ENCODE peak calls at places on chromosomes 16 and 17, in ten cellular contexts. I is hepatocyte, D is fibroblast of pulmonary artery, Z is fibroblast of the aortic adventitia, Q is suprapubic skin, S is PC-9, W is tibial nerve, G is HFF-Myc, A is breast epithelium, N is tibial artery. Y is an unnamed sample.

GRCh38 chr17:76370261-76370993 is 14.0 kb upstream of the SPHK1 start:
- DNase-seq in I (no peak), D (peak), Z (peak), Q (no peak), S (peak), W (peak), G (peak), A (peak), N (peak), Y (no peak)

GRCh38 chr16:19463468-19464315 is 46.0 kb downstream of the TMC5 start:
- DNase-seq in I (peak), D (no peak), Z (no peak), Q (no peak), S (peak), W (no peak), G (no peak), A (no peak), N (no peak), Y (no peak)

GRCh38 chr17:48541036-48541573 is 3.8 kb downstream of the HOXB2 start:
- DNase-seq in I (no peak), D (no peak), Z (peak), Q (no peak), S (no peak), W (no peak), G (no peak), A (no peak), N (no peak), Y (no peak)

GRCh38 chr17:2412561-2413021 is 11.7 kb upstream of the MNT start:
- DNase-seq in I (no peak), D (peak), Z (peak), Q (peak), S (no peak), W (no peak), G (no peak), A (no peak), N (peak), Y (no peak)

GRCh38 chr16:49745434-49745833 is 110.5 kb downstream of the ZNF423 start:
- DNase-seq in I (no peak), D (no peak), Z (no peak), Q (no peak), S (no peak), W (no peak), G (no peak), A (no peak), N (no peak), Y (no peak)

GRCh38 chr17:74780443-74781238 is 4.5 kb upstream of the NAT9 start:
- DNase-seq in I (no peak), D (no peak), Z (no peak), Q (no peak), S (peak), W (no peak), G (no peak), A (no peak), N (no peak), Y (peak)

GRCh38 chr16:20424129-20424866 is 15.0 kb downstream of the ACSM5 start:
- DNase-seq in I (peak), D (no peak), Z (no peak), Q (no peak), S (no peak), W (no peak), G (no peak), A (no peak), N (no peak), Y (no peak)

GRCh38 chr16:67215690-67216089 is 11.2 kb upstream of the TMEM208 start:
- DNase-seq in I (no peak), D (no peak), Z (no peak), Q (no peak), S (no peak), W (no peak), G (no peak), A (no peak), N (no peak), Y (no peak)

GRCh38 chr17:43823350-43824084 is 9.4 kb downstream of the MPP3 start:
- DNase-seq in I (no peak), D (no peak), Z (no peak), Q (no peak), S (no peak), W (no peak), G (no peak), A (peak), N (no peak), Y (no peak)

GRCh38 chr17:28940675-28941074 is 10.6 kb downstream of the PHF12 start:
- DNase-seq in I (no peak), D (no peak), Z (no peak), Q (no peak), S (no peak), W (no peak), G (no peak), A (no peak), N (no peak), Y (no peak)

GRCh38 chr16:89880477-89881367 is 7.3 kb downstream of the TCF25 start:
- DNase-seq in I (no peak), D (no peak), Z (no peak), Q (no peak), S (no peak), W (no peak), G (no peak), A (no peak), N (no peak), Y (no peak)

GRCh38 chr17:47653442-47653841 is 3.7 kb downstream of the KPNB1 start:
- DNase-seq in I (no peak), D (no peak), Z (no peak), Q (no peak), S (no peak), W (no peak), G (no peak), A (no peak), N (no peak), Y (no peak)

GRCh38 chr17:82603981-82604448 is 44.2 kb downstream of the WDR45B start:
- DNase-seq in I (peak), D (no peak), Z (no peak), Q (no peak), S (no peak), W (peak), G (no peak), A (no peak), N (peak), Y (no peak)

GRCh38 chr16:73739049-73739769 is 557.4 kb upstream of the PSMD7 start:
- DNase-seq in I (no peak), D (no peak), Z (no peak), Q (no peak), S (no peak), W (no peak), G (no peak), A (no peak), N (no peak), Y (no peak)

GRCh38 chr16:68264128-68265077 is at the start of gene SLC7A6:
- DNase-seq in I (peak), D (peak), Z (peak), Q (peak), S (peak), W (peak), G (no peak), A (peak), N (peak), Y (peak)

GRCh38 chr17:49994085-49995054 is 654 bp downstream of the DLX3 start:
- DNase-seq in I (peak), D (no peak), Z (no peak), Q (peak), S (peak), W (no peak), G (no peak), A (no peak), N (no peak), Y (no peak)

GRCh38 chr17:58233547-58233946 is 4.8 kb upstream of the LPO start:
- DNase-seq in I (no peak), D (no peak), Z (no peak), Q (no peak), S (no peak), W (no peak), G (no peak), A (no peak), N (no peak), Y (peak)

DNA sequence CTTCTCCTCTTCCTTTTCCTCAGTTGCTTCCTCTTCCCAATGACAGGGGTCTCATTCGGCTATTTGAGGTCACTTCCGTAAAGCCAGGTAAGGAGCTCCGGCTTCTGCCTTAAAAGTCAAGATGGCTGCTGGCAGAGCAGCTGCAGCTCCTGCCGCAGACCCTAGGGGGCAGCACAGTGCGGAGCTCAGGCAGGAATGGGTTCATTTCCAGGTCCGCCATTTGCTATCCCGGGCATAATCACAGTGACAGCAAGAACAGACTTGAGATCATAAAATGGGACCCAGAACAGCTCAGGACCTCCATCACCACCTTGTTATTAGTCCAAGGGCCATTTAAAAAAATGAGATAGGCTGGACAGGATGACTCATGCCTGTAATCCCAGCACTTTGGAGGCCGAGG is 199.5 kb downstream of the ZNF18 start:
- DNase-seq in I (no peak), D (no peak), Z (no peak), Q (no peak), S (no peak), W (no peak), G (no peak), A (no peak), N (no peak), Y (no peak)
- TF ChIP-seq CTCF in I (no peak), D (no peak), Z (peak), Q (no peak), S (peak), W (no peak), G (no peak), A (no peak), N (no peak), Y (peak)

GRCh38 chr16:275041-275621 is 613 bp downstream of the RGS11 start:
- DNase-seq in I (no peak), D (no peak), Z (no peak), Q (no peak), S (no peak), W (no peak), G (no peak), A (no peak), N (no peak), Y (no peak)
- H3K4me3 ChIP-seq in I (no peak), D (peak), Z (peak), Q (peak), S (no peak), W (peak), G (peak), A (peak), N (peak), Y (no peak)

DNA sequence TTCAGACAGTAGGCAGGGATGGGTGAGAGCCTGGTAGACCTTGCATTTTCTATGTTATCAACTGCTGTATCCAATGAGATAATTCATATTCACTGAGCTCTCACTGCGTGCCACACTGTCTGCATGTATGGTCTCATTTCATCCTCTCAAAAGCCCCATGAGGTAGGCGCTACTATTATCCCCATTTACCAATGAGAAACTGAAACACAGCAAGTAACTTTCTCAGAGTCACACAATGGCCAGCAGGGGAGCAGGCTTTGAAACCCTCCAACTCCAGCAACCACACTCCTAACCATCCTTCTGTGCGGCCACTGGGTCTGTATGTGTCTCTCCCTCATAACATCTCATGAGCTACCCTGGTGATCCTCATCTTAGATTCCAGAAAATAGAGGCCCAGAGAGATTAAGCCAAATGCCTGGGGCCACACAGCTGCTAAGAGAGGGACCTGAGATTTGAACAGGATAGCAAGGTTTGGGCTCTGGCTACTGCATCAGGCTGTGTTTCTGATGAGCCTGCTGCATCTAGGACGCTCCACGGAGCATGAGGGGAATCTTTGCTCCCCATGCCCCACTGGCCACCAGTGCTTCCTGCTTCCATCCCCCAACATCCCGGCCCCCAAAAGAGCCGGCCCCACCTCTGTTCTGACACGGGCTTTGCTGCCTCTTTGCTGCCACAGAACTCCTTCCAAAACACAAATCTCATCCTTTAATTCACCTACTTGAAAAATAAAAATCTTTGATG is 3.2 kb downstream of the CCR7 start:
- DNase-seq in I (peak), D (no peak), Z (no peak), Q (no peak), S (no peak), W (no peak), G (no peak), A (no peak), N (no peak), Y (peak)
- TF ChIP-seq CTCF in I (no peak), D (peak), Z (peak), Q (no peak), S (no peak), W (no peak), G (no peak), A (no peak), N (no peak), Y (peak)

DNA sequence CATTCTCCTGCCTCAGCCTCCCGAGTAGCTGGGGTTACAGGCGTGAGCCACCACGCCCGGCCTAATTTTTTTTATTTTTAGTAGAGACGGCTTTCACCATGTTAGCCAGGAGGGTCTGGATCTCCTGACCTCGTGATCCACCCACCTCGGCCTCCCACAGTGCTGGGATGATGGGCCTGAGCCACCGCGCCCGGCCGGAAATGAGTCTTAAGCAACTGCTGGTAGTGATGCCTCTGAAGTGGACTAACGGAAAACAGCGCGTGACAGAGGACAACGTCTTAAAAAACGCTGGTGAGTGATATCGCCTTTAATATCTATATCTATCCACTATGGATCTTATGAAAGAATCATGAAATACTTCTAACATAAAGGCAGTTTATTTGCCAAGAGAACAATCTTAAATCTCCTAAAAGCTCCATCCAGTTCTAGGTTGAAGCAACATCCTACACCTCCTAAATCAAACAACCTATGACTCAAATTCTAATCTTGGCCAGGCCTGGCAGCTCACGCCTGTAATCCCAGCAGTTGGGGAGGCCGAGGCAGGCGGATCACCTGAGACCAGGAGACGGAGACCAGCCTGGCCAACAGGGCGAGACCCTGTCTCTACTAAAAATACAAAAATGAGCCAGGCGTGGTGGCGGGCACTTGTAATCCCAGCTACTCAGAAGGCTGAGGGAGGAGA is 69.8 kb downstream of the NXN start:
- DNase-seq in I (no peak), D (no peak), Z (no peak), Q (peak), S (no peak), W (no peak), G (no peak), A (no peak), N (no peak), Y (no peak)
- H3K4me3 ChIP-seq in I (no peak), D (no peak), Z (no peak), Q (peak), S (no peak), W (no peak), G (peak), A (peak), N (no peak), Y (no peak)

DNA sequence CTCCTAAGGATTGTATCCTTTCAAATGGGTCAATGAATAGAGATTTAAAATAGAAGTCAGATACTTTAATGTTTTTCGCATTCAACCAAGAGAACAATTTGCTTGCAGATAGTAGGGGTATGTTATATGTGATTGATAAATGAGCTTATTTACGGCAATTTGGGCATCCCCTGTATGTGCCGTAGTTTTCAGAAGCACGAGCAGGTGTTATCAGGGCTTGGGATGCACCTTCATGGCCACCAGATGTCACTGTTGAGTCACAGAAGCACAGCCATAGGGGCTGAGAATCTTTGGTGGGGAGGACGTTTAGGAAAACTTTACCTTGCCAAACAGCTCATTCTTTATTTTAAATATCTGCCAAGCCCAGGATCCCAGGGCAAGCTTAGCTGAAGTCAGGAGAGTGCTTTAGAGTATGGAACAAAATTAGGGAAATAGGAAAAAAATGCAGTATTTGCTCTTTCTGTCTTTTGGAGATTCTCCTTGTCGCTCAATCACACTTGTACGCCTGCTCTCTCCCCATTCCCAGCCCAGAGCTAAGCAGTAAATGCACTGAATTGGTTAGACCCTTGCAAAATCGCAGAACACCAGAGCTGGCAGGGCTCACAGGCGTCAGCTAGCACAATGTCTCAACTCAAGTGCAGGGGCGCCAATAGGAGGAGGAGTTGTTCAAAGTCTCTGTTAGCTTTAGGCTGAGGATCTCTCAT is 93.6 kb upstream of the MPHOSPH6 start:
- DNase-seq in I (peak), D (peak), Z (peak), Q (no peak), S (peak), W (peak), G (peak), A (no peak), N (peak), Y (peak)
- TF ChIP-seq CTCF in I (peak), D (no peak), Z (peak), Q (peak), S (peak), W (peak), G (peak), A (peak), N (peak), Y (peak)

DNA sequence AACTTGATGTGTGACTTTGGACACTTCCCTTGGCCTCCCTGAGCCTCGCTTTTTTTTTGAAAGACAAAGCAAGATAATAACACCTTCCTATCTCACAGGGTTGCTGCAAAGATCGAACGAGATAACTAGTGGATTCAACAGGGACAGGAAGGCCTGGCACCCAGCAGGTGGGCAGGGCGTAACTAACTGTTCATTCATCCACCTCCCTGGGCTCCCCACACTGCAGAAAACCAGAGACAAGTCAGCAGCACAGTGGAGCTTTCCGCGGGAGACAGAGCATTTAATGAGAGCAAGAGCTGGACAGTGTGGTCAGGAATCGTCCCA is 28.7 kb downstream of the SLC13A5 start:
- DNase-seq in I (no peak), D (no peak), Z (no peak), Q (no peak), S (no peak), W (no peak), G (no peak), A (no peak), N (no peak), Y (no peak)
- H3K4me3 ChIP-seq in I (no peak), D (no peak), Z (no peak), Q (no peak), S (no peak), W (no peak), G (no peak), A (no peak), N (no peak), Y (no peak)

GRCh38 chr17:41779954-41780353 is 6.6 kb downstream of the JUP start:
- DNase-seq in I (no peak), D (no peak), Z (no peak), Q (no peak), S (no peak), W (no peak), G (no peak), A (no peak), N (no peak), Y (no peak)

GRCh38 chr17:41777157-41777578 is 9.3 kb downstream of the JUP start:
- DNase-seq in I (no peak), D (no peak), Z (no peak), Q (no peak), S (no peak), W (no peak), G (no peak), A (no peak), N (no peak), Y (no peak)

GRCh38 chr17:41781404-41782110 is 5.0 kb downstream of the JUP start:
- DNase-seq in I (peak), D (peak), Z (no peak), Q (no peak), S (no peak), W (no peak), G (no peak), A (no peak), N (no peak), Y (no peak)

GRCh38 chr17:41775394-41776226 is 10.9 kb downstream of the JUP start:
- DNase-seq in I (no peak), D (no peak), Z (no peak), Q (no peak), S (no peak), W (no peak), G (no peak), A (no peak), N (no peak), Y (no peak)

DNA sequence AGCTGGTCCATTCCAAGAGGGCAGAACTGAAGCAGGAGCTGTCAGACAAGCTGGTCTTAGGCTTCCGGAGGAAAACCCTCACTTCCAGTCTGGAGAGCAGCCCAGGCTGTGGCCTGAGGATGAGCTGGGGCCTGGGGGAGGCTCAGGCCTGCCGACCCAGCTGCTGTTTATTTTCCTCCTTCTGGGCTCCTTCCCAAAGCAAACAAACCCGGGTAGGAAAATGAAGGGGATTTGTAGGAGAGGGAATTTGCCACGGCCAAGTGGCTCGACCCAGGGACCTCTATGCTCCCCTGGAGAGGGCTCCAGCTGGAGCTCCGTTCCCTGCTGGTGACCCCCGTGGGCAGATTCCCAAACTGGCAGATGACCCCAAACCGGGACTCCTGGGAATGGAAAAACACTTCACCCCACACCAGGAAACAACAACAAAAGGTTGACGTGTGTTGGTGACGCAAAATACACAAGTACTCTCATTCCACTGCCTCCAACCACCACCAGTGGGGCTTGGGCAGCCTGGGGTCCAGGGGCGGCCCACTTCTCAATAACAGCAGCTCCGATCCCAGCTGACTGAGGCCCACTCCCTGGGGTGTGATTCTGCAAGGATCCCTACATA is 8.8 kb downstream of the JUP start:
- DNase-seq in I (peak), D (peak), Z (peak), Q (no peak), S (peak), W (peak), G (peak), A (peak), N (peak), Y (no peak)
- TF ChIP-seq CTCF in I (no peak), D (no peak), Z (no peak), Q (no peak), S (no peak), W (no peak), G (no peak), A (no peak), N (no peak), Y (no peak)

Y was measured in GM12864.